ENCODE peak calls at places on chromosomes 3 and 15, in five cellular contexts. H is T follicular helper cell, G is fibroblast of pulmonary artery, C is heart right ventricle, X is EL. J is an unnamed sample.

GRCh38 chr3:3200632-3201212 is 21.2 kb upstream of the CRBN start:
- DNase-seq in G (peak; percentile 78), X (peak; percentile 60), H (no peak), C (peak; percentile 46), J (peak; percentile 85)

GRCh38 chr15:50162988-50163718 is 18.8 kb upstream of the SLC27A2 start:
- DNase-seq in X (peak; percentile 79), H (no peak), C (no peak), G (no peak), J (no peak)

GRCh38 chr15:80856809-80857377 is 77.7 kb downstream of the CEMIP start:
- DNase-seq in H (no peak), G (peak; percentile 13), X (no peak), C (peak; percentile 72), J (no peak)

GRCh38 chr3:151067158-151067557 is 18.3 kb upstream of the MED12L start:
- DNase-seq in C (no peak), G (peak; percentile 16), X (no peak), H (no peak), J (no peak)

GRCh38 chr3:195255571-195256501 is 15.1 kb downstream of the XXYLT1 start:
- DNase-seq in C (no peak), H (no peak), X (no peak), G (no peak), J (no peak)

GRCh38 chr3:164458986-164459385 is 619.3 kb downstream of the SI start:
- DNase-seq in G (peak; percentile 39), X (no peak), C (no peak), H (no peak), J (peak; percentile 82)

GRCh38 chr3:156620260-156620659 is 54.1 kb upstream of the TIPARP start:
- DNase-seq in X (no peak), H (no peak), C (no peak), G (no peak), J (no peak)

GRCh38 chr3:99638244-99638948 is at the start of gene COL8A1:
- DNase-seq in C (peak; percentile 62), G (peak; percentile 77), X (peak; percentile 91), H (no peak), J (peak; percentile 80)

GRCh38 chr3:183907911-183908331 is 23.2 kb upstream of the PARL start:
- DNase-seq in G (no peak), H (no peak), X (no peak), C (no peak), J (no peak)

GRCh38 chr15:27358751-27359434 is 387.9 kb downstream of the GABRG3 start:
- DNase-seq in G (peak; percentile 1), H (no peak), C (no peak), X (no peak), J (no peak)

GRCh38 chr15:90465140-90465929 is 64.4 kb upstream of the CRTC3 start:
- DNase-seq in X (peak; percentile 33), C (no peak), H (no peak), G (peak; percentile 79), J (peak; percentile 29)

GRCh38 chr3:122890077-122890484 is 95.2 kb downstream of the SLC49A4 start:
- DNase-seq in C (peak; percentile 83), G (peak; percentile 76), H (no peak), X (peak; percentile 47), J (peak; percentile 49)

GRCh38 chr15:42707068-42707467 is 29.9 kb downstream of the CDAN1 start:
- DNase-seq in G (peak; percentile 40), H (no peak), X (no peak), C (no peak), J (peak; percentile 25)

GRCh38 chr3:69746119-69746518 is 6.9 kb downstream of the MITF start:
- DNase-seq in H (no peak), G (no peak), X (no peak), C (no peak), J (peak; percentile 64)

GRCh38 chr3:183775781-183776180 is 49.6 kb downstream of the MAP6D1 start:
- DNase-seq in H (no peak), G (no peak), C (peak; percentile 35), X (no peak), J (no peak)

J was measured in adipocyte.